ENCODE peak calls at places on chromosome 1, in ten cellular contexts. H is ELR, O is BE2C, W is HFF-Myc, J is Ammon's horn, Q is DMS153, K is fibroblast of villous mesenchyme, Y is nucleus accumbens, U is HS-5, Z is GM23338. X is an unnamed sample.

GRCh38 chr1:84936116-84936810 is 43.3 kb upstream of the LPAR3 start:
- DNase-seq in H (peak), O (peak), W (no peak), J (peak), Q (peak), K (peak), Y (peak), U (no peak), Z (peak), X (no peak)

GRCh38 chr1:244362481-244362880 is 89.2 kb downstream of the ADSS2 start:
- DNase-seq in H (no peak), O (no peak), W (no peak), J (no peak), Q (no peak), K (no peak), Y (no peak), U (no peak), Z (no peak), X (no peak)

GRCh38 chr1:178086294-178087255 is 7.3 kb upstream of the RASAL2 start:
- DNase-seq in H (no peak), O (no peak), W (no peak), J (peak), Q (no peak), K (peak), Y (no peak), U (no peak), Z (no peak), X (no peak)

GRCh38 chr1:45503462-45504360 is 3.6 kb downstream of the MMACHC start:
- DNase-seq in H (no peak), O (no peak), W (no peak), J (no peak), Q (no peak), K (no peak), Y (no peak), U (no peak), Z (no peak), X (no peak)

GRCh38 chr1:25731626-25732370 is 68.2 kb upstream of the SELENON start:
- DNase-seq in H (no peak), O (no peak), W (no peak), J (no peak), Q (no peak), K (no peak), Y (no peak), U (no peak), Z (no peak), X (no peak)

GRCh38 chr1:54239603-54240002 is 39.6 kb downstream of the MRPL37 start:
- DNase-seq in H (no peak), O (no peak), W (no peak), J (peak), Q (no peak), K (no peak), Y (peak), U (no peak), Z (no peak), X (no peak)

GRCh38 chr1:8379513-8380186 is 61.7 kb downstream of the SLC45A1 start:
- DNase-seq in H (no peak), O (no peak), W (no peak), J (no peak), Q (no peak), K (no peak), Y (no peak), U (no peak), Z (peak), X (no peak)

GRCh38 chr1:83746234-83746633 is 252.7 kb downstream of the TTLL7 start:
- DNase-seq in H (no peak), O (no peak), W (no peak), J (no peak), Q (no peak), K (no peak), Y (no peak), U (no peak), Z (no peak), X (no peak)

GRCh38 chr1:3736708-3737107 is 15.5 kb upstream of the CCDC27 start:
- DNase-seq in H (no peak), O (no peak), W (no peak), J (no peak), Q (no peak), K (no peak), Y (no peak), U (no peak), Z (no peak), X (no peak)

GRCh38 chr1:153945131-153945794 is 1.3 kb downstream of the DENND4B start:
- DNase-seq in H (peak), O (no peak), W (no peak), J (peak), Q (no peak), K (peak), Y (no peak), U (no peak), Z (peak), X (peak)

GRCh38 chr1:233172201-233172600 is 123.3 kb downstream of the PCNX2 start:
- DNase-seq in H (peak), O (no peak), W (no peak), J (peak), Q (no peak), K (peak), Y (no peak), U (no peak), Z (peak), X (no peak)

GRCh38 chr1:58803858-58804257 is 20.0 kb upstream of the JUN start:
- DNase-seq in H (no peak), O (no peak), W (no peak), J (no peak), Q (no peak), K (no peak), Y (no peak), U (no peak), Z (no peak), X (no peak)

GRCh38 chr1:178371236-178371635 is 125.5 kb downstream of the CLEC20A start:
- DNase-seq in H (peak), O (no peak), W (no peak), J (peak), Q (no peak), K (peak), Y (peak), U (no peak), Z (peak), X (no peak)

GRCh38 chr1:55206210-55206609 is 9.0 kb downstream of the USP24 start:
- DNase-seq in H (no peak), O (no peak), W (no peak), J (no peak), Q (no peak), K (no peak), Y (no peak), U (no peak), Z (no peak), X (no peak)

GRCh38 chr1:89952021-89952995 is 42.6 kb upstream of the ZNF326 start:
- DNase-seq in H (peak), O (no peak), W (no peak), J (no peak), Q (no peak), K (peak), Y (no peak), U (peak), Z (peak), X (no peak)

X was measured in stimulated activated CD8-positive, alpha-beta memory T cell treated with anti-CD3 and anti-CD28 coated beads, Interleukin-7, amount 100 ng/mL, for 1 hour.